ENCODE peak calls at places on chromosomes 3 and 15, in eight cellular contexts. W is Panc1, Y is A549, J is colonic mucosa, H is uterus, Z is psoas muscle, Q is lung, X is endodermal cell. F is an unnamed sample. For H3K4me1, the result is how much of the 10 kb centered on the place peaks cover.

GRCh38 chr3:56291244-56291680 is 177.0 kb downstream of the ERC2 start:
- DNase-seq in J (no peak), Z (no peak), W (no peak), Y (no peak), X (no peak), Q (no peak), H (no peak), F (no peak)

GRCh38 chr15:58332676-58333400 is 99.0 kb upstream of the LIPC start:
- DNase-seq in H (no peak), J (no peak), X (no peak), W (peak), Y (peak), Z (no peak), Q (no peak), F (peak)

GRCh38 chr3:135560847-135561246 is 404.7 kb upstream of the PPP2R3A start:
- DNase-seq in H (no peak), Y (no peak), Q (no peak), J (no peak), Z (no peak), X (no peak), W (no peak), F (no peak)

GRCh38 chr3:57160046-57160730 is 5.0 kb downstream of the IL17RD start:
- DNase-seq in Y (no peak), Z (no peak), J (peak), Q (no peak), H (peak), X (peak), W (no peak), F (no peak)

GRCh38 chr15:74196175-74196574 is 6.4 kb downstream of the STRA6 start:
- DNase-seq in Q (no peak), W (no peak), X (no peak), J (peak), H (peak), Y (peak), Z (no peak), F (peak)

GRCh38 chr15:34754674-34755418 is at the start of gene GJD2:
- DNase-seq in Y (no peak), J (no peak), Q (no peak), W (no peak), X (peak), H (no peak), Z (no peak), F (no peak)

GRCh38 chr3:89246326-89246725 is 138.9 kb downstream of the EPHA3 start:
- DNase-seq in X (peak), W (no peak), J (no peak), H (no peak), Y (no peak), Z (no peak), Q (no peak), F (no peak)

GRCh38 chr3:179599531-179599930 is 4.9 kb downstream of the MRPL47 start:
- DNase-seq in Y (no peak), H (no peak), Q (no peak), W (no peak), X (no peak), Z (no peak), J (no peak), F (no peak)

GRCh38 chr15:69658401-69658945 is 205.9 kb downstream of the RPLP1 start:
- DNase-seq in Q (no peak), X (no peak), H (no peak), W (no peak), Y (peak), J (no peak), Z (no peak), F (no peak)

GRCh38 chr3:172787019-172787418 is 36.5 kb downstream of the ECT2 start:
- DNase-seq in W (no peak), Q (no peak), H (no peak), X (no peak), Z (no peak), Y (no peak), J (no peak), F (no peak)

GRCh38 chr3:71846189-71846588 is 61.2 kb upstream of the PROK2 start:
- DNase-seq in Q (no peak), J (no peak), X (no peak), Y (no peak), H (no peak), W (no peak), Z (no peak), F (no peak)

GRCh38 chr3:126527455-126528211 is 3.7 kb downstream of the CHST13 start:
- DNase-seq in Y (no peak), Q (no peak), Z (peak), J (no peak), X (peak), W (no peak), H (no peak), F (no peak)

DNA sequence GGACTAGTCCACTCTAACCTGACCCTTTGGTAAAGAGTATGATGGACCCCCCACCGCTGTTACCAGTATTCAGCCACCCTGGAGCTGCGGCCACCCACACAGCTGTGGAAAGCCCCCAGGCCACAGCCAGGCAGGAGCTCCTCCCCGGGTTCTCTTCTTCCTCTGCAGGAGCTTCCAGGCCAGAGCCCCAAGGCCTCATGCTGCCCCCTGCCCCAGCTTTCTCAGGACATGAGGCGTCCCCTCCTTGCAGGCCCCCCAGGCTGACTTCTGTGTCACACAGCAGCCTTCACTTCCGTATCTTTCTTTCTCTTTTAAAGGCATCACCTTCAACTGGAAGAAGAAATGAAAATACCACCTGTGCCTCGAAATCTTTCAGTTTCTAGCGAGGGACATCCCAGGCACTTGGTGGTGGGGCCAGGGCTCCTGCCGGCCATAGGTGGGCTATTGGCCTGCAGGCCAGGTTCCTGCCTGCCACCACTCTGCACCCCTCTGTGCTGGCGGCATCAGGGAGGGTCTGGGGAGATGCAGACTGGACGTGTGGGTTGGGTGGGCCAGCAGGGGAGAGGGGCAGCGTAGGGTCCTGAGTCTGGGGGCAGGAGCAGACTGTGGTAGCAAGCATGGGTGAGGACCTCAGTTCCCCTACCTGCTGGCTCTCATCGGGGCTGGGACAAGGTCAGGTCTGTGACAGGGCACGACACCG is 19.9 kb downstream of the KLF13 start:
- DNase-seq in X (no peak), J (no peak), Q (no peak), W (no peak), Y (no peak), Z (no peak), H (no peak), F (no peak)
- H3K27ac ChIP-seq in X (no peak), J (peak), Q (peak), W (no peak), Y (no peak), Z (peak), H (no peak), F (no peak)

DNA sequence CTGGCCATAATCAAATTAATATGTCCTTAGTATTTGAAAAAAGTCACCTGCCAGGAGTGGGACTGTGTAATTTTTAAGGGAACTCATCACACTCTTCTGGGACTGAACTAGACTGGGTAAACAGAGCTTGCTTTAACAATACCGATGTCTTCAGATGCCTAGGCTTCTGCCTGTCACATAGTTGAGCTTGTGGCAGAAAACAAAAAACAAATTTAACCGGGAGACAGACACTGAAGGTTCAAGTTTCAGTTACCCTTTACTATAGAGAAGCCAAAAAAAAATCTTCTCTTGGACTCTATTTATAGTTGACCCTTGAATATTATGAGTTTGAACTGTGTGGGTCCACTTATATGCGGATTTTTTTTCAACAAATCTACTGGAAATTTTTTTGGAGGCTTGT is 10.8 kb downstream of the PPP1R2 start:
- DNase-seq in Q (no peak), Z (no peak), Y (no peak), X (no peak), J (no peak), W (no peak), H (no peak), F (no peak)
- H3K4me1 ChIP-seq in Q (under half), Z (half or more), Y (under half), X (under half), J (under half), W (under half), H (under half), F (under half)

GRCh38 chr15:99207672-99208071 is 41.7 kb downstream of the TTC23 start:
- DNase-seq in H (no peak), W (no peak), X (no peak), Z (no peak), Q (no peak), Y (no peak), J (no peak), F (no peak)

GRCh38 chr15:99211926-99212325 is 37.5 kb downstream of the TTC23 start:
- DNase-seq in W (no peak), X (no peak), H (no peak), Y (no peak), J (no peak), Q (no peak), Z (no peak), F (no peak)

GRCh38 chr15:99212401-99212800 is 37.0 kb downstream of the TTC23 start:
- DNase-seq in H (peak), J (no peak), Y (peak), Z (peak), W (no peak), Q (no peak), X (no peak), F (no peak)

GRCh38 chr15:99209326-99209725 is 40.1 kb downstream of the TTC23 start:
- DNase-seq in J (no peak), W (no peak), X (no peak), H (no peak), Q (no peak), Z (no peak), Y (no peak), F (no peak)

DNA sequence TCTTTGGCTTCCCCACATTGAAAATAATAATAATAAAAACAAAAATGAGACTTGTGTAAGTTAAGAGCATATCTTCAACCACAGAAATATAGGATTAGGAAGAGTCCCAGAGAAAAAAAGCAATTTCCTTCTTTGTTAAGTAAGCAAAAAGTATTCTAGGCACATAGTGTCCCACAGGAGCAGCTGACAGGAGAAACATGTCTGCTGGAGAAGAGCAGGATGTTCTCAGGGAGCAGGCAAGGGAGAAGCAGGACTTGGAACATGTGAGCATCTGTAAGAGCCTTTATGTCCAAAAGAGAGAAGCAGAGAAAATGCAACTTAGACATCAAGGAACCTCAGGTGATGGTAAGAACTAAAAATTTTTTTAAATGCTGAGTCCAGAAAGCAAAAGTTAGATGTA is 39.0 kb downstream of the TTC23 start:
- DNase-seq in X (no peak), Z (no peak), Q (no peak), Y (no peak), J (no peak), W (no peak), H (no peak), F (no peak)
- H3K27ac ChIP-seq in X (no peak), Z (no peak), Q (no peak), Y (no peak), J (no peak), W (no peak), H (no peak), F (no peak)

GRCh38 chr3:184491011-184491576 is 70.5 kb upstream of the EPHB3 start:
- DNase-seq in H (no peak), W (no peak), Y (no peak), Z (no peak), J (peak), X (peak), Q (peak), F (no peak)
- H3K4me1 ChIP-seq in H (under half), W (under half), Y (under half), Z (under half), J (under half), X (under half), Q (under half), F (under half)

GRCh38 chr3:152264378-152264777 is 4.4 kb upstream of the MBNL1 start:
- DNase-seq in Z (no peak), H (no peak), Q (no peak), X (no peak), J (no peak), W (no peak), Y (no peak), F (no peak)
- H3K27ac ChIP-seq in Z (peak), H (peak), Q (no peak), X (no peak), J (no peak), W (no peak), Y (no peak), F (no peak)

DNA sequence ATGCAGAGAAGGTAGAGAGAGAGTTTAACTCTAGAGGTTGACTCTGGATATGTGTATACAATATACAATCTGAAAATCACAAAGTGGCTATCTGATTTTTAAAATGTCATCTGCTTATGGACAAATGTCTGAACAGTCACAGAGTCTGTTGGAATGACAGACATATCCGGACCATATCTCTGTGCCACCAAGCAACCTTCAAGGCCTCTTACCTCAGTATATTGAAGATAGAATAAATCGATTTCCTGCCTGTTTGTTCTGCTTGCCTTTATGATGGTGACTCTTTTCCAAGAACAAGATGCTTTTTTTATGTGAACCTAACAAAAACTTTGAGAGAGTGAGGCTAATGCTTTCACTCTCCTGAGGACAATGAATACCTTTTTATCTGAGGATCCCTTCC is 151.1 kb downstream of the RBPMS2 start:
- DNase-seq in J (no peak), Y (no peak), X (no peak), H (no peak), Z (no peak), Q (no peak), W (no peak), F (no peak)
- H3K4me1 ChIP-seq in J (under half), Y (under half), X (under half), H (under half), Z (under half), Q (under half), W (under half), F (under half)

DNA sequence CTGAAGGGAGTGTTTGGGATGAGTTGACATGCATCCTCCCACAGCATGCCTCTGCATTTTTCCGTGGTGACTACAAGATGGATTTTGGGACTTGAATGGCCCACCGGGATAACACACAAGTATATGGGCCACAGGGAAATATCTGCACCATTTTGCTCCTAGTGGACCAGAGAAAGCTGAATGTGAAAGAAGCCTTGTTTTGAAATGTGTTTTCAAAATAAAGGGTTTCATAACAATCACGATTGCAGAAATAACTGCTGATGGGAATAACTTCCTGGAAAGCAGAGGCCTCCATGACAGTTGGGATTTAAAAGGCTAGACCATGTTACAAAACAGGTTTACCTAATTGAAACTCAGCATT is 77.5 kb upstream of the PRR23C start:
- DNase-seq in Q (peak), X (no peak), H (no peak), J (peak), Y (no peak), Z (no peak), W (no peak), F (no peak)
- H3K27ac ChIP-seq in Q (no peak), X (no peak), H (peak), J (no peak), Y (no peak), Z (no peak), W (peak), F (no peak)

GRCh38 chr3:98602078-98602678 is 8.8 kb upstream of the CPOX start:
- DNase-seq in Y (peak), H (no peak), J (no peak), X (peak), Z (no peak), Q (no peak), W (peak), F (peak)
- H3K4me1 ChIP-seq in Y (under half), H (under half), J (under half), X (under half), Z (under half), Q (under half), W (under half), F (under half)

F was measured in PC-9.